ENCODE peak calls at places on chromosome 11, in ten cellular contexts. X is H9, E is GM23248, A is astrocyte, W is mammary epithelial cell, O is MM.1S, I is Karpas-422, Z is K562, P is H1, Y is OCI-LY7. R is an unnamed sample.

GRCh38 chr11:109123811-109124787 is 297.9 kb upstream of the C11orf87 start:
- DNase-seq in X (peak; percentile 47), E (peak; percentile 30), A (peak; percentile 27), W (no peak), O (no peak), I (no peak), Z (no peak), P (no peak), Y (no peak), R (no peak)

GRCh38 chr11:91194551-91194950 is 971.7 kb upstream of the CHORDC1 start:
- DNase-seq in X (no peak), E (no peak), A (no peak), W (no peak), O (no peak), I (no peak), Z (no peak), P (no peak), Y (no peak), R (no peak)

GRCh38 chr11:20309626-20310025 is 53.9 kb upstream of the HTATIP2 start:
- DNase-seq in X (no peak), E (no peak), A (no peak), W (no peak), O (no peak), I (no peak), Z (no peak), P (no peak), Y (no peak), R (no peak)

GRCh38 chr11:24679686-24680318 is 182.9 kb downstream of the LUZP2 start:
- DNase-seq in X (no peak), E (no peak), A (no peak), W (no peak), O (no peak), I (no peak), Z (no peak), P (no peak), Y (no peak), R (no peak)

GRCh38 chr11:73218106-73218829 is at the start of gene P2RY2:
- DNase-seq in X (peak; percentile 81), E (peak; percentile 52), A (peak; percentile 10), W (peak; percentile 52), O (peak; percentile 71), I (no peak), Z (no peak), P (peak; percentile 91), Y (no peak), R (no peak)

GRCh38 chr11:69655479-69656394 is 14.8 kb downstream of the CCND1 start:
- DNase-seq in X (peak; percentile 39), E (peak; percentile 28), A (no peak), W (no peak), O (no peak), I (no peak), Z (no peak), P (peak; percentile 49), Y (no peak), R (no peak)

GRCh38 chr11:70381872-70382842 is 16.2 kb upstream of the CTTN start:
- DNase-seq in X (no peak), E (peak; percentile 86), A (peak; percentile 87), W (no peak), O (no peak), I (no peak), Z (peak; percentile 60), P (no peak), Y (no peak), R (no peak)

GRCh38 chr11:17543574-17544180 is 539 bp downstream of the USH1C start:
- DNase-seq in X (no peak), E (no peak), A (no peak), W (no peak), O (no peak), I (no peak), Z (no peak), P (no peak), Y (no peak), R (no peak)

GRCh38 chr11:27139742-27140141 is 99.1 kb downstream of the BBOX1 start:
- DNase-seq in X (no peak), E (no peak), A (peak; percentile 14), W (no peak), O (no peak), I (no peak), Z (no peak), P (no peak), Y (no peak), R (no peak)

GRCh38 chr11:59857444-59858434 is 8.5 kb downstream of the TCN1 start:
- DNase-seq in X (no peak), E (peak; percentile 7), A (peak; percentile 33), W (peak; percentile 65), O (no peak), I (no peak), Z (peak; percentile 62), P (no peak), Y (no peak), R (peak; percentile 32)

GRCh38 chr11:115207166-115207591 is 297.0 kb downstream of the CADM1 start:
- DNase-seq in X (no peak), E (no peak), A (no peak), W (no peak), O (no peak), I (no peak), Z (no peak), P (no peak), Y (no peak), R (no peak)

GRCh38 chr11:78659326-78660319 is 85.0 kb upstream of the NARS2 start:
- DNase-seq in X (peak; percentile 57), E (no peak), A (no peak), W (peak; percentile 42), O (no peak), I (no peak), Z (no peak), P (peak; percentile 46), Y (no peak), R (peak; percentile 44)

GRCh38 chr11:32080381-32080980 is 10.4 kb upstream of the RCN1 start:
- DNase-seq in X (no peak), E (no peak), A (no peak), W (no peak), O (no peak), I (no peak), Z (no peak), P (no peak), Y (no peak), R (no peak)

GRCh38 chr11:130390071-130390758 is 38.2 kb downstream of the ADAMTS8 start:
- DNase-seq in X (no peak), E (peak; percentile 85), A (peak; percentile 81), W (peak; percentile 48), O (no peak), I (no peak), Z (no peak), P (no peak), Y (peak; percentile 9), R (no peak)

GRCh38 chr11:17508306-17508705 is 31.7 kb upstream of the ABCC8 start:
- DNase-seq in X (no peak), E (peak; percentile 21), A (no peak), W (no peak), O (no peak), I (no peak), Z (no peak), P (no peak), Y (no peak), R (no peak)

GRCh38 chr11:96234866-96235441 is 108.0 kb downstream of the MAML2 start:
- DNase-seq in X (no peak), E (peak; percentile 37), A (no peak), W (no peak), O (no peak), I (no peak), Z (no peak), P (no peak), Y (no peak), R (no peak)

GRCh38 chr11:96237759-96238158 is 105.2 kb downstream of the MAML2 start:
- DNase-seq in X (no peak), E (no peak), A (no peak), W (no peak), O (no peak), I (no peak), Z (no peak), P (no peak), Y (no peak), R (no peak)

GRCh38 chr11:96238563-96239166 is 104.3 kb downstream of the MAML2 start:
- DNase-seq in X (no peak), E (peak; percentile 58), A (peak; percentile 63), W (no peak), O (no peak), I (no peak), Z (no peak), P (no peak), Y (no peak), R (no peak)

GRCh38 chr11:96230686-96231085 is 112.3 kb downstream of the MAML2 start:
- DNase-seq in X (no peak), E (no peak), A (no peak), W (no peak), O (no peak), I (no peak), Z (no peak), P (no peak), Y (no peak), R (no peak)

GRCh38 chr11:96235725-96236124 is 107.3 kb downstream of the MAML2 start:
- DNase-seq in X (no peak), E (peak; percentile 37), A (no peak), W (no peak), O (no peak), I (no peak), Z (no peak), P (no peak), Y (no peak), R (no peak)
- H2AFZ ChIP-seq in X (no peak overlapping the region), E (no peak overlapping the region), A (no peak overlapping the region), W (no peak overlapping the region), O (no peak overlapping the region), I (no peak overlapping the region), Z (no peak overlapping the region), P (no peak overlapping the region), Y (no peak overlapping the region), R (no peak overlapping the region)

GRCh38 chr11:83583953-83584352 is 297.8 kb upstream of the CCDC90B start:
- DNase-seq in X (no peak), E (peak; percentile 95), A (peak; percentile 88), W (peak; percentile 39), O (no peak), I (no peak), Z (no peak), P (no peak), Y (no peak), R (peak; percentile 42)
- H3K4me2 ChIP-seq in X (no peak overlapping the region), E (peak overlapping the region; percentile 74), A (peak overlapping the region; percentile 72), W (no peak overlapping the region), O (no peak overlapping the region), I (no peak overlapping the region), Z (no peak overlapping the region), P (no peak overlapping the region), Y (no peak overlapping the region), R (no peak overlapping the region)

DNA sequence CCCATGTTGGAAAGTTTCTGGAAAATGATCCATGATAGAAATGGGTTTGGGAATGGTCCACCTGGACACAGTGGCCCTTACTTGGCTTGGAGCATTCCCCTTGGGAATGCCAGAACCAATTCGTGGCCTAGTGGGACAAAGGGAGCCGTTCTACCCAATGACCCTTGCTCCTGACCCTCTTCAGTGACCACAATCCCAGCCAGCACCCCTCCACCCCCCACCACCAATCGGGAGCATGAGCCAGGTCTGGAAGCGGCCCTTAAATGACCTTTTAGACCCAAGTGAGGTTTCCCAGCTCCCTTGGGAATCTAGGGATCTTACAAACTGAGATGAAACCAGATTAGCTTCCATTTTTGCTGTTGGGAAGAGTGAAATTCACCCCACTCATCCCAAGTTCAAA is 51.3 kb upstream of the CDON start:
- DNase-seq in X (no peak), E (peak; percentile 51), A (no peak), W (no peak), O (no peak), I (no peak), Z (no peak), P (no peak), Y (no peak), R (no peak)
- H3K4me1 ChIP-seq in X (no peaks in the 10 kb centered on the region), E (peaks cover 69% of the 10 kb centered on the region), A (peaks cover 39% of the 10 kb centered on the region), W (no peaks in the 10 kb centered on the region), O (no peaks in the 10 kb centered on the region), I (peaks cover 16% of the 10 kb centered on the region), Z (no peaks in the 10 kb centered on the region), P (no peaks in the 10 kb centered on the region), Y (no peaks in the 10 kb centered on the region), R (no peaks in the 10 kb centered on the region)

GRCh38 chr11:64637346-64638016 is 46.5 kb downstream of the SLC22A12 start:
- DNase-seq in X (no peak), E (peak; percentile 36), A (no peak), W (no peak), O (no peak), I (no peak), Z (no peak), P (no peak), Y (no peak), R (no peak)
- H2AFZ ChIP-seq in X (no peak overlapping the region), E (no peak overlapping the region), A (peak overlapping the region; percentile 26), W (no peak overlapping the region), O (no peak overlapping the region), I (no peak overlapping the region), Z (no peak overlapping the region), P (no peak overlapping the region), Y (no peak overlapping the region), R (no peak overlapping the region)

R was measured in keratinocyte.